ENCODE peak calls at places on chromosomes 13 and 19, in six cellular contexts. V, D, I, M, K and T are unnamed samples.

GRCh38 chr13:19601749-19602725 is 31.4 kb upstream of the MPHOSPH8 start:
- DNase-seq in M (no peak), I (peak; percentile 59), D (peak; percentile 9), K (no peak), V (peak; percentile 33), T (no peak)

GRCh38 chr19:29678484-29679106 is 13.3 kb downstream of the PLEKHF1 start:
- DNase-seq in K (no peak), I (no peak), V (no peak), M (no peak), D (no peak), T (no peak)

GRCh38 chr19:29326351-29326750 is 113.4 kb upstream of the UQCRFS1 start:
- DNase-seq in I (no peak), D (no peak), K (no peak), M (no peak), V (no peak), T (no peak)

GRCh38 chr13:111639994-111640393 is 319.6 kb downstream of the TEX29 start:
- DNase-seq in V (no peak), K (no peak), M (no peak), D (no peak), I (no peak), T (no peak)

GRCh38 chr19:55197531-55197930 is 11.8 kb downstream of the PTPRH start:
- DNase-seq in D (no peak), I (no peak), K (no peak), M (no peak), V (no peak), T (no peak)

GRCh38 chr13:76024151-76024550 is 388.0 kb downstream of the LMO7 start:
- DNase-seq in M (no peak), I (no peak), K (no peak), D (no peak), V (no peak), T (no peak)

GRCh38 chr19:36245210-36246005 is 30.5 kb downstream of the ZNF146 start:
- DNase-seq in M (no peak), V (no peak), D (no peak), K (no peak), I (no peak), T (no peak)

GRCh38 chr13:113475280-113475679 is 15.2 kb downstream of the DCUN1D2 start:
- DNase-seq in I (no peak), K (no peak), V (no peak), M (no peak), D (no peak), T (no peak)

GRCh38 chr19:17565611-17566010 is 10.2 kb downstream of the COLGALT1 start:
- DNase-seq in K (no peak), D (no peak), I (no peak), M (no peak), V (no peak), T (no peak)

GRCh38 chr13:85236431-85236830 is 562.8 kb downstream of the SLITRK6 start:
- DNase-seq in K (no peak), M (no peak), I (no peak), V (peak; percentile 38), D (no peak), T (no peak)

GRCh38 chr19:33156354-33156753 is 24.4 kb downstream of the WDR88 start:
- DNase-seq in V (peak; percentile 59), M (no peak), I (no peak), K (no peak), D (no peak), T (no peak)

GRCh38 chr13:102651892-102652291 is 43.0 kb downstream of the METTL21C start:
- DNase-seq in K (no peak), D (no peak), V (peak; percentile 14), M (no peak), I (no peak), T (no peak)

GRCh38 chr19:15759962-15760565 is 22.3 kb downstream of the OR10H3 start:
- DNase-seq in V (no peak), I (no peak), D (no peak), M (no peak), K (no peak), T (no peak)

GRCh38 chr19:1101337-1101698 is 2.5 kb upstream of the GPX4 start:
- DNase-seq in I (peak; percentile 49), D (no peak), M (no peak), V (no peak), K (no peak), T (no peak)

GRCh38 chr19:7888145-7888825 is at the start of gene LRRC8E:
- DNase-seq in K (no peak), M (no peak), V (peak; percentile 43), D (peak; percentile 42), I (peak; percentile 66), T (no peak)

GRCh38 chr13:67299072-67299635 is 69.0 kb upstream of the PCDH9 start:
- DNase-seq in V (peak; percentile 93), M (peak; percentile 18), K (no peak), I (no peak), D (no peak), T (no peak)

GRCh38 chr13:27851481-27851880 is 59.2 kb downstream of the GSX1 start:
- DNase-seq in V (no peak), I (no peak), K (no peak), D (no peak), M (no peak), T (no peak)

GRCh38 chr19:5154129-5154798 is 185.4 kb downstream of the KDM4B start:
- DNase-seq in K (no peak), I (peak; percentile 67), V (no peak), D (no peak), M (no peak), T (no peak)

GRCh38 chr19:40543029-40543597 is 33.6 kb upstream of the SHKBP1 start:
- DNase-seq in V (no peak), K (no peak), D (no peak), M (no peak), I (no peak), T (no peak)

GRCh38 chr13:40517486-40518311 is 148.7 kb downstream of the FOXO1 start:
- DNase-seq in M (no peak), I (no peak), V (no peak), D (no peak), K (no peak), T (no peak)

GRCh38 chr19:33385956-33386355 is 12.4 kb downstream of the CEBPG start:
- DNase-seq in I (no peak), M (no peak), K (no peak), V (no peak), D (no peak), T (no peak)

GRCh38 chr13:94342436-94343242 is 136.8 kb downstream of the DCT start:
- DNase-seq in V (no peak), I (no peak), M (no peak), D (no peak), K (no peak), T (no peak)

GRCh38 chr19:9673912-9674668 is 810 bp downstream of the ZNF562 start:
- DNase-seq in K (no peak), V (peak; percentile 6), D (no peak), M (no peak), I (no peak), T (no peak)

GRCh38 chr13:43985437-43986051 is 105.8 kb downstream of the LACC1 start:
- DNase-seq in M (no peak), V (no peak), I (no peak), K (no peak), D (no peak), T (no peak)

GRCh38 chr13:47433461-47434005 is 536.7 kb upstream of the HTR2A start:
- DNase-seq in M (no peak), D (no peak), I (no peak), K (no peak), V (peak; percentile 11), T (no peak)

GRCh38 chr19:42850981-42851717 is 28.4 kb downstream of the PSG1 start:
- DNase-seq in V (peak; percentile 98), M (peak; percentile 91), D (no peak), I (no peak), K (peak; percentile 32), T (peak; percentile 95)

GRCh38 chr13:95378603-95379002 is 77.4 kb upstream of the ABCC4 start:
- DNase-seq in D (no peak), V (no peak), I (no peak), M (no peak), K (no peak), T (no peak)

GRCh38 chr13:50162001-50162400 is 146.8 kb downstream of the KCNRG start:
- DNase-seq in I (no peak), M (no peak), D (no peak), V (peak; percentile 42), K (no peak), T (no peak)

GRCh38 chr19:36093687-36094086 is 17.3 kb upstream of the OVOL3 start:
- DNase-seq in V (peak; percentile 32), D (no peak), I (no peak), M (no peak), K (no peak), T (no peak)

GRCh38 chr13:37534181-37534580 is 64.4 kb downstream of the POSTN start:
- DNase-seq in I (no peak), V (peak; percentile 88), M (peak; percentile 69), D (no peak), K (no peak), T (peak; percentile 62)

GRCh38 chr19:4878491-4878968 is 11.1 kb upstream of the PLIN3 start:
- DNase-seq in V (no peak), D (no peak), K (no peak), M (no peak), I (no peak), T (no peak)

GRCh38 chr19:5644051-5644450 is 21.2 kb downstream of the SAFB start:
- DNase-seq in I (no peak), K (no peak), M (peak; percentile 8), D (no peak), V (no peak), T (no peak)

GRCh38 chr19:18942692-18943091 is 1.7 kb upstream of the HOMER3 start:
- DNase-seq in M (no peak), D (no peak), K (no peak), V (no peak), I (no peak), T (no peak)

GRCh38 chr13:76516013-76516412 is 370.2 kb downstream of the KCTD12 start:
- DNase-seq in D (no peak), K (peak; percentile 69), V (peak; percentile 84), I (no peak), M (peak; percentile 35), T (no peak)